ENCODE peak calls at places on chromosomes 6 and 20, in four cellular contexts. One of them, this sample, is unnamed.

GRCh38 chr6:136469154-136469553 is 81.1 kb downstream of the MAP7 start:
- DNase-seq in activated CD4-positive, alpha-beta T cell treated with anti-CD3 and anti-CD28 coated beads, Interleukin-2, amount 50 U/mL, for 4 hours: no peak
- DNase-seq in mammary epithelial cell: no peak
- DNase-seq in H54: no peak
- DNase-seq in this sample: no peak

GRCh38 chr6:126076992-126077664 is 90.8 kb downstream of the TRMT11 start:
- DNase-seq in H54: no peak
- DNase-seq in activated CD4-positive, alpha-beta T cell treated with anti-CD3 and anti-CD28 coated beads, Interleukin-2, amount 50 U/mL, for 4 hours: no peak
- DNase-seq in mammary epithelial cell: no peak
- DNase-seq in this sample: no peak

GRCh38 chr20:37749185-37749584 is 55.4 kb downstream of the CTNNBL1 start:
- DNase-seq in activated CD4-positive, alpha-beta T cell treated with anti-CD3 and anti-CD28 coated beads, Interleukin-2, amount 50 U/mL, for 4 hours: no peak
- DNase-seq in mammary epithelial cell: no peak
- DNase-seq in H54: no peak
- DNase-seq in this sample: no peak

GRCh38 chr6:9205645-9206044 is 770.3 kb upstream of the SLC35B3 start:
- DNase-seq in activated CD4-positive, alpha-beta T cell treated with anti-CD3 and anti-CD28 coated beads, Interleukin-2, amount 50 U/mL, for 4 hours: no peak
- DNase-seq in H54: no peak
- DNase-seq in mammary epithelial cell: no peak
- DNase-seq in this sample: no peak

GRCh38 chr6:139490482-139490881 is 116.0 kb upstream of the CITED2 start:
- DNase-seq in mammary epithelial cell: no peak
- DNase-seq in H54: no peak
- DNase-seq in activated CD4-positive, alpha-beta T cell treated with anti-CD3 and anti-CD28 coated beads, Interleukin-2, amount 50 U/mL, for 4 hours: no peak
- DNase-seq in this sample: no peak

GRCh38 chr6:119950681-119951080 is 601.1 kb upstream of the MAN1A1 start:
- DNase-seq in activated CD4-positive, alpha-beta T cell treated with anti-CD3 and anti-CD28 coated beads, Interleukin-2, amount 50 U/mL, for 4 hours: no peak
- DNase-seq in H54: no peak
- DNase-seq in mammary epithelial cell: no peak
- DNase-seq in this sample: no peak

GRCh38 chr6:21201673-21202430 is 391.7 kb upstream of the SOX4 start:
- DNase-seq in mammary epithelial cell: no peak
- DNase-seq in H54: no peak
- DNase-seq in activated CD4-positive, alpha-beta T cell treated with anti-CD3 and anti-CD28 coated beads, Interleukin-2, amount 50 U/mL, for 4 hours: no peak
- DNase-seq in this sample: no peak

GRCh38 chr6:422423-423061 is 31.0 kb downstream of the IRF4 start:
- DNase-seq in mammary epithelial cell: peak
- DNase-seq in H54: peak
- DNase-seq in activated CD4-positive, alpha-beta T cell treated with anti-CD3 and anti-CD28 coated beads, Interleukin-2, amount 50 U/mL, for 4 hours: peak
- DNase-seq in this sample: peak

GRCh38 chr6:4354181-4354580 is 218.8 kb upstream of the ECI2 start:
- DNase-seq in mammary epithelial cell: no peak
- DNase-seq in activated CD4-positive, alpha-beta T cell treated with anti-CD3 and anti-CD28 coated beads, Interleukin-2, amount 50 U/mL, for 4 hours: no peak
- DNase-seq in H54: no peak
- DNase-seq in this sample: no peak

GRCh38 chr6:1311400-1312192 is at the start of gene FOXQ1:
- DNase-seq in mammary epithelial cell: peak
- DNase-seq in activated CD4-positive, alpha-beta T cell treated with anti-CD3 and anti-CD28 coated beads, Interleukin-2, amount 50 U/mL, for 4 hours: no peak
- DNase-seq in H54: no peak
- DNase-seq in this sample: peak

GRCh38 chr6:138600261-138600660 is 101.0 kb upstream of the NHSL1 start:
- DNase-seq in H54: no peak
- DNase-seq in activated CD4-positive, alpha-beta T cell treated with anti-CD3 and anti-CD28 coated beads, Interleukin-2, amount 50 U/mL, for 4 hours: no peak
- DNase-seq in mammary epithelial cell: no peak
- DNase-seq in this sample: no peak

GRCh38 chr20:33490934-33491656 is 1.2 kb downstream of the CBFA2T2 start:
- DNase-seq in H54: peak
- DNase-seq in activated CD4-positive, alpha-beta T cell treated with anti-CD3 and anti-CD28 coated beads, Interleukin-2, amount 50 U/mL, for 4 hours: no peak
- DNase-seq in mammary epithelial cell: no peak
- DNase-seq in this sample: peak

GRCh38 chr6:69784595-69785377 is 12.0 kb downstream of the LMBRD1 start:
- DNase-seq in activated CD4-positive, alpha-beta T cell treated with anti-CD3 and anti-CD28 coated beads, Interleukin-2, amount 50 U/mL, for 4 hours: no peak
- DNase-seq in mammary epithelial cell: no peak
- DNase-seq in H54: no peak
- DNase-seq in this sample: no peak

GRCh38 chr20:59163641-59164530 is at the start of gene ZNF831:
- DNase-seq in activated CD4-positive, alpha-beta T cell treated with anti-CD3 and anti-CD28 coated beads, Interleukin-2, amount 50 U/mL, for 4 hours: no peak
- DNase-seq in mammary epithelial cell: no peak
- DNase-seq in H54: no peak
- DNase-seq in this sample: no peak

GRCh38 chr6:111761783-111762312 is 111.4 kb downstream of the FYN start:
- DNase-seq in mammary epithelial cell: no peak
- DNase-seq in H54: no peak
- DNase-seq in activated CD4-positive, alpha-beta T cell treated with anti-CD3 and anti-CD28 coated beads, Interleukin-2, amount 50 U/mL, for 4 hours: peak
- DNase-seq in this sample: no peak

GRCh38 chr6:84976516-84977420 is 212.4 kb upstream of the TBX18 start:
- DNase-seq in activated CD4-positive, alpha-beta T cell treated with anti-CD3 and anti-CD28 coated beads, Interleukin-2, amount 50 U/mL, for 4 hours: no peak
- DNase-seq in mammary epithelial cell: no peak
- DNase-seq in H54: no peak
- DNase-seq in this sample: no peak

GRCh38 chr6:167679791-167680604 is 146.7 kb upstream of the AFDN start:
- DNase-seq in mammary epithelial cell: no peak
- DNase-seq in activated CD4-positive, alpha-beta T cell treated with anti-CD3 and anti-CD28 coated beads, Interleukin-2, amount 50 U/mL, for 4 hours: no peak
- DNase-seq in H54: no peak
- DNase-seq in this sample: no peak

GRCh38 chr6:41937881-41938574 is 3.6 kb downstream of the CCND3 start:
- DNase-seq in mammary epithelial cell: no peak
- DNase-seq in activated CD4-positive, alpha-beta T cell treated with anti-CD3 and anti-CD28 coated beads, Interleukin-2, amount 50 U/mL, for 4 hours: peak
- DNase-seq in H54: no peak
- DNase-seq in this sample: no peak

GRCh38 chr6:166830185-166830890 is 126.0 kb downstream of the RNASET2 start:
- DNase-seq in H54: no peak
- DNase-seq in mammary epithelial cell: no peak
- DNase-seq in activated CD4-positive, alpha-beta T cell treated with anti-CD3 and anti-CD28 coated beads, Interleukin-2, amount 50 U/mL, for 4 hours: no peak
- DNase-seq in this sample: no peak

GRCh38 chr20:50308513-50309279 is 118.1 kb downstream of the CEBPB start:
- DNase-seq in activated CD4-positive, alpha-beta T cell treated with anti-CD3 and anti-CD28 coated beads, Interleukin-2, amount 50 U/mL, for 4 hours: no peak
- DNase-seq in H54: peak
- DNase-seq in mammary epithelial cell: peak
- DNase-seq in this sample: peak